ENCODE peak calls at places on chromosome 3, in five cellular contexts. One of them, this sample, is unnamed.

GRCh38 chr3:36907911-36908646 is 36.8 kb downstream of the TRANK1 start:
- DNase-seq in hepatocyte: no peak
- DNase-seq in GM23338: peak; percentile 18
- DNase-seq in PC-3: peak; percentile 65
- DNase-seq in IMR-90: peak; percentile 81
- DNase-seq in this sample: peak; percentile 44

GRCh38 chr3:132662212-132662611 is 2.1 kb downstream of the UBA5 start:
- DNase-seq in hepatocyte: no peak
- DNase-seq in GM23338: no peak
- DNase-seq in PC-3: peak; percentile 26
- DNase-seq in IMR-90: no peak
- DNase-seq in this sample: no peak

GRCh38 chr3:117752984-117753717 is 1043.6 kb downstream of the TUSC7 start:
- DNase-seq in hepatocyte: no peak
- DNase-seq in GM23338: no peak
- DNase-seq in PC-3: peak; percentile 21
- DNase-seq in IMR-90: peak; percentile 90
- DNase-seq in this sample: no peak

GRCh38 chr3:77254967-77255831 is 215.3 kb downstream of the ROBO2 start:
- DNase-seq in hepatocyte: peak; percentile 81
- DNase-seq in GM23338: peak; percentile 87
- DNase-seq in PC-3: peak; percentile 80
- DNase-seq in IMR-90: peak; percentile 69
- DNase-seq in this sample: peak; percentile 27

GRCh38 chr3:147377412-147378185 is 28.7 kb downstream of the ZIC4 start:
- DNase-seq in hepatocyte: no peak
- DNase-seq in GM23338: peak; percentile 96
- DNase-seq in PC-3: no peak
- DNase-seq in IMR-90: no peak
- DNase-seq in this sample: no peak

GRCh38 chr3:81728766-81729544 is 32.5 kb downstream of the GBE1 start:
- DNase-seq in hepatocyte: no peak
- DNase-seq in GM23338: no peak
- DNase-seq in PC-3: peak; percentile 57
- DNase-seq in IMR-90: peak; percentile 61
- DNase-seq in this sample: peak; percentile 37

GRCh38 chr3:128884992-128885391 is 5.6 kb downstream of the ACAD9 start:
- DNase-seq in hepatocyte: no peak
- DNase-seq in GM23338: no peak
- DNase-seq in PC-3: no peak
- DNase-seq in IMR-90: no peak
- DNase-seq in this sample: no peak

GRCh38 chr3:50617911-50618481 is 1.0 kb downstream of the MAPKAPK3 start:
- DNase-seq in hepatocyte: peak; percentile 32
- DNase-seq in GM23338: no peak
- DNase-seq in PC-3: no peak
- DNase-seq in IMR-90: no peak
- DNase-seq in this sample: no peak

GRCh38 chr3:169787120-169787519 is 13.9 kb downstream of the MYNN start:
- DNase-seq in hepatocyte: no peak
- DNase-seq in GM23338: no peak
- DNase-seq in PC-3: no peak
- DNase-seq in IMR-90: no peak
- DNase-seq in this sample: no peak

GRCh38 chr3:159830523-159831151 is 158.0 kb upstream of the IL12A start:
- DNase-seq in hepatocyte: no peak
- DNase-seq in GM23338: no peak
- DNase-seq in PC-3: no peak
- DNase-seq in IMR-90: peak; percentile 52
- DNase-seq in this sample: peak; percentile 81

GRCh38 chr3:45568848-45569247 is 25.7 kb upstream of the LIMD1 start:
- DNase-seq in hepatocyte: no peak
- DNase-seq in GM23338: no peak
- DNase-seq in PC-3: no peak
- DNase-seq in IMR-90: no peak
- DNase-seq in this sample: no peak

GRCh38 chr3:16548721-16549120 is 35.2 kb upstream of the RFTN1 start:
- DNase-seq in hepatocyte: no peak
- DNase-seq in GM23338: no peak
- DNase-seq in PC-3: peak; percentile 87
- DNase-seq in IMR-90: peak; percentile 85
- DNase-seq in this sample: peak; percentile 93

GRCh38 chr3:100802126-100802525 is 92.8 kb downstream of the TFG start:
- DNase-seq in hepatocyte: no peak
- DNase-seq in GM23338: no peak
- DNase-seq in PC-3: peak; percentile 46
- DNase-seq in IMR-90: peak; percentile 61
- DNase-seq in this sample: no peak

GRCh38 chr3:120708408-120708807 is 26.4 kb upstream of the HGD start:
- DNase-seq in hepatocyte: no peak
- DNase-seq in GM23338: no peak
- DNase-seq in PC-3: no peak
- DNase-seq in IMR-90: no peak
- DNase-seq in this sample: no peak

GRCh38 chr3:17111556-17111955 is 226.8 kb downstream of the PLCL2 start:
- DNase-seq in hepatocyte: no peak
- DNase-seq in GM23338: no peak
- DNase-seq in PC-3: peak; percentile 53
- DNase-seq in IMR-90: peak; percentile 31
- DNase-seq in this sample: no peak

GRCh38 chr3:84692261-84692660 is 266.5 kb upstream of the CADM2 start:
- DNase-seq in hepatocyte: no peak
- DNase-seq in GM23338: no peak
- DNase-seq in PC-3: peak; percentile 51
- DNase-seq in IMR-90: no peak
- DNase-seq in this sample: no peak

GRCh38 chr3:44159901-44160300 is 81.8 kb upstream of the TOPAZ1 start:
- DNase-seq in hepatocyte: no peak
- DNase-seq in GM23338: no peak
- DNase-seq in PC-3: no peak
- DNase-seq in IMR-90: no peak
- DNase-seq in this sample: no peak

GRCh38 chr3:126907557-126907956 is 75.4 kb upstream of the PLXNA1 start:
- DNase-seq in hepatocyte: no peak
- DNase-seq in GM23338: no peak
- DNase-seq in PC-3: no peak
- DNase-seq in IMR-90: no peak
- DNase-seq in this sample: no peak

GRCh38 chr3:39251576-39251975 is 28.3 kb downstream of the CX3CR1 start:
- DNase-seq in hepatocyte: no peak
- DNase-seq in GM23338: no peak
- DNase-seq in PC-3: no peak
- DNase-seq in IMR-90: no peak
- DNase-seq in this sample: no peak

GRCh38 chr3:39260957-39261356 is 18.9 kb downstream of the CX3CR1 start:
- DNase-seq in hepatocyte: peak; percentile 69
- DNase-seq in GM23338: peak; percentile 61
- DNase-seq in PC-3: peak; percentile 92
- DNase-seq in IMR-90: peak; percentile 71
- DNase-seq in this sample: peak; percentile 89

GRCh38 chr3:39254806-39255449 is 24.9 kb downstream of the CX3CR1 start:
- DNase-seq in hepatocyte: no peak
- DNase-seq in GM23338: no peak
- DNase-seq in PC-3: peak; percentile 80
- DNase-seq in IMR-90: peak; percentile 43
- DNase-seq in this sample: peak; percentile 45

GRCh38 chr3:39260318-39260717 is 19.5 kb downstream of the CX3CR1 start:
- DNase-seq in hepatocyte: no peak
- DNase-seq in GM23338: no peak
- DNase-seq in PC-3: no peak
- DNase-seq in IMR-90: no peak
- DNase-seq in this sample: no peak

DNA sequence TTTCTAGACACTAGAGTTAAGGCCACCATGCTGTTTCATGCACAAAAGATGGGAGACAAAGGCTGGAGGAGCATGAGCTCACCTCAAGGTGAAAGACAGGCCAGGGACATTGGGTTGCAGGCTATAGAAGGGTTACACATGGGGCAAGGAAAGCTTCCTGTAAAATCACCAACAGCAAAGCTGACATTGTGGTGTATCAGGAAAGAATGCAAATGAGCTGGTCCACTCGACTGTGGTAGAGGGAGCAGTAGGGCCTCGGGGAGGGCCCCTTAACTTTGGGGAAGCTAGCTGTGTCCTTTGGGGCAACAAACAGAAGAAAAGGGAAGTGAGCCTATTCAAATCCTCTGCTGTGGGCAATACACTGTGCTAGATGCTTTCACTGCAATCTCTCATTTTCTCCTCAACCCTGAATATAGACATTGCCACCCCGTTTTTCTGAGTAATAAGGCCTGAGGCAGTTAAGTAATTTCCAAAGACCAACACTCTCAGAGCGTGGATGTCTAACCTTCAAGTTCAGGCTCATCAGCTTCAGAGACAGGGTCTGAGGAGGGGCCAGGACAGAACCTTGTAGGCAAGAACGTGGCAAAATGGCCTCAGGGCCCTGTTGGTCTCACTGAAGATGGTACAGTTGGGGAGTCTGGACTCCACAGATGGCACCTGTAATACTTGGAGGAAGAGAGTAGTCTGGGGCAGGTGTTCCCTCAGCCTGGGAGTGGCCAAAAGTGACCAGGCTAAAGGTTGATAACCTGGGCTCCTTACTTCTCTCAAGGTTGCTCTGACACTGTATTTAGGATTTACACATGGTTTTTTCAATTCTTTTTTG is 24.1 kb downstream of the CX3CR1 start:
- DNase-seq in hepatocyte: no peak
- DNase-seq in GM23338: no peak
- DNase-seq in PC-3: no peak
- DNase-seq in IMR-90: no peak
- DNase-seq in this sample: peak; percentile 20
- H3K4me2 ChIP-seq in hepatocyte: no peak overlapping the region
- H3K4me2 ChIP-seq in GM23338: no peak overlapping the region
- H3K4me2 ChIP-seq in PC-3: no peak overlapping the region
- H3K4me2 ChIP-seq in IMR-90: no peak overlapping the region
- H3K4me2 ChIP-seq in this sample: no peak overlapping the region

GRCh38 chr3:194984624-194985023 is 286.3 kb downstream of the XXYLT1 start:
- DNase-seq in hepatocyte: peak; percentile 43
- DNase-seq in GM23338: no peak
- DNase-seq in PC-3: peak; percentile 7
- DNase-seq in IMR-90: no peak
- DNase-seq in this sample: no peak

GRCh38 chr3:194983620-194984019 is 287.3 kb downstream of the XXYLT1 start:
- DNase-seq in hepatocyte: no peak
- DNase-seq in GM23338: no peak
- DNase-seq in PC-3: no peak
- DNase-seq in IMR-90: no peak
- DNase-seq in this sample: no peak

GRCh38 chr3:194985031-194985578 is 285.9 kb downstream of the XXYLT1 start:
- DNase-seq in hepatocyte: peak; percentile 78
- DNase-seq in GM23338: peak; percentile 90
- DNase-seq in PC-3: peak; percentile 86
- DNase-seq in IMR-90: peak; percentile 47
- DNase-seq in this sample: no peak

GRCh38 chr3:194983121-194983520 is 287.8 kb downstream of the XXYLT1 start:
- DNase-seq in hepatocyte: no peak
- DNase-seq in GM23338: no peak
- DNase-seq in PC-3: no peak
- DNase-seq in IMR-90: no peak
- DNase-seq in this sample: no peak

DNA sequence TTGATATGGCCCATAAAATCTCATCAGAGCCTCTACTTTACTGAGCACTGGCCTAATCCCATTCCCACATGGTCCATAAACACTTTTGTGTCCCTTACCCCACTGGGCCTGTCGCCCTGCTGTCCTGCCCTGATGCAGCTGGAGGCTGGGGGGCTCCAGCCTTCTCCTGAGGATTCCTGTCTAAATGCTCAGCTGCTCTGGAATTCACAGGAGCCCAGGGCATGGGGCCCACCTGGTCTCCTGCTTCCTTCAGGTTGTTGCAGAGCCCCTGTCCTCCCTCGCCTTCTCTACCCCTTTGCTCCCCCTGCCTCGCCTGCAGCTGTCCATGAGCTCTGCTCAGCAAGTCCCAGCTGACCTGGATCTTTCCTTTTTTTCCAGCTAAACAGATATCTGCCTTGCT is 286.9 kb downstream of the XXYLT1 start:
- DNase-seq in hepatocyte: no peak
- DNase-seq in GM23338: no peak
- DNase-seq in PC-3: no peak
- DNase-seq in IMR-90: no peak
- DNase-seq in this sample: no peak
- H3K4me2 ChIP-seq in hepatocyte: no peak overlapping the region
- H3K4me2 ChIP-seq in GM23338: no peak overlapping the region
- H3K4me2 ChIP-seq in PC-3: no peak overlapping the region
- H3K4me2 ChIP-seq in IMR-90: no peak overlapping the region
- H3K4me2 ChIP-seq in this sample: no peak overlapping the region

DNA sequence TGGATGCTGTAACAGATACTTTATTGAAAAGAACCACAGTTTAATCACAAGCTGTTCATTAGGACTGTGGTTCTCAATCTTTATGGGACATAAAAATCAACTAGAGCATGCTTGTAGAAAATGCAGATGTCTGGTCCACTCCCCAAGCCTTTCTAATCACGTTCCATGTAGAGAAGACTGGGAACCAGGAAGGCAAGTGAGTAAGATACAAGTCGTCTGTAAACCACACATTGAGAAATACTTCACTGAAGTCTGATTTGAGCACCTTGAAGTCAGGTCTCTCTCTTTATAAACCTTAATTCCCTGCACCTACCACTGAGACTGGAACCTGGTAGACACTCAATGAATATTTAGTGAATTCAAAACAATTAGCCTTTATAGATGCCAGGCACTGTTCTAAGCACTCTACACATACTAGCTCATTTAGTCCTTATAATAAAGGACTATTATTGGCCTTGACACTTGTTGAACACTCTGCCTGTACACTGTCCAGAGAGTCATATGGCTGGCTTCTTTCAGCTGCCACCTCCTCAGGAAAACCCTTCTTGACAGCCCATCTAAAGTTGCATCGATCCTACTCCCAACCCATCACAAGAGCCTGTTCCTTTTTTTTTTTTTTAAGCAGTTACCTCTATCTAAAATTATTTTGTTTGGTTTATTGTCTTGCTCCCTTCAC is 59.0 kb upstream of the CMSS1 start:
- DNase-seq in hepatocyte: no peak
- DNase-seq in GM23338: no peak
- DNase-seq in PC-3: no peak
- DNase-seq in IMR-90: no peak
- DNase-seq in this sample: no peak
- H3K4me2 ChIP-seq in hepatocyte: no peak overlapping the region
- H3K4me2 ChIP-seq in GM23338: no peak overlapping the region
- H3K4me2 ChIP-seq in PC-3: no peak overlapping the region
- H3K4me2 ChIP-seq in IMR-90: no peak overlapping the region
- H3K4me2 ChIP-seq in this sample: no peak overlapping the region

GRCh38 chr3:4060064-4060463 is 243.1 kb upstream of the SETMAR start:
- DNase-seq in hepatocyte: no peak
- DNase-seq in GM23338: no peak
- DNase-seq in PC-3: no peak
- DNase-seq in IMR-90: no peak
- DNase-seq in this sample: no peak

GRCh38 chr3:4060608-4061007 is 242.6 kb upstream of the SETMAR start:
- DNase-seq in hepatocyte: no peak
- DNase-seq in GM23338: no peak
- DNase-seq in PC-3: no peak
- DNase-seq in IMR-90: no peak
- DNase-seq in this sample: no peak

GRCh38 chr3:4062621-4063020 is 240.5 kb upstream of the SETMAR start:
- DNase-seq in hepatocyte: no peak
- DNase-seq in GM23338: no peak
- DNase-seq in PC-3: no peak
- DNase-seq in IMR-90: no peak
- DNase-seq in this sample: no peak

GRCh38 chr3:4061854-4062360 is 241.3 kb upstream of the SETMAR start:
- DNase-seq in hepatocyte: no peak
- DNase-seq in GM23338: no peak
- DNase-seq in PC-3: no peak
- DNase-seq in IMR-90: no peak
- DNase-seq in this sample: no peak

GRCh38 chr3:4061201-4061600 is 242.0 kb upstream of the SETMAR start:
- DNase-seq in hepatocyte: no peak
- DNase-seq in GM23338: no peak
- DNase-seq in PC-3: no peak
- DNase-seq in IMR-90: no peak
- DNase-seq in this sample: no peak
- H3K4me2 ChIP-seq in hepatocyte: no peak overlapping the region
- H3K4me2 ChIP-seq in GM23338: no peak overlapping the region
- H3K4me2 ChIP-seq in PC-3: no peak overlapping the region
- H3K4me2 ChIP-seq in IMR-90: no peak overlapping the region
- H3K4me2 ChIP-seq in this sample: no peak overlapping the region

This sample was measured in mammary epithelial cell.